ENCODE peak calls at places on chromosomes 3 and 15, in four cellular contexts. C is H1, X is spleen, Y is breast epithelium. G is an unnamed sample.

GRCh38 chr3:73435055-73435454 is 189.7 kb downstream of the PDZRN3 start:
- DNase-seq in C (no peak), X (no peak), Y (no peak), G (no peak)

GRCh38 chr15:73865904-73866303 is 7.5 kb upstream of the TBC1D21 start:
- DNase-seq in C (no peak), X (no peak), Y (no peak), G (no peak)

GRCh38 chr3:57961177-57961827 is 46.9 kb upstream of the FLNB start:
- DNase-seq in C (no peak), X (no peak), Y (no peak), G (no peak)

GRCh38 chr15:92929002-92929401 is 28.9 kb downstream of the CHD2 start:
- DNase-seq in C (no peak), X (no peak), Y (no peak), G (no peak)

GRCh38 chr15:63452552-63453136 is 51.7 kb upstream of the USP3 start:
- DNase-seq in C (no peak), X (no peak), Y (no peak), G (no peak)

GRCh38 chr3:42700366-42701288 is 2.0 kb downstream of the HHATL start:
- DNase-seq in C (peak), X (no peak), Y (peak), G (no peak)

GRCh38 chr3:174891524-174892203 is 32.5 kb downstream of the NAALADL2 start:
- DNase-seq in C (peak), X (no peak), Y (no peak), G (no peak)

GRCh38 chr3:4841225-4841624 is 138.0 kb upstream of the BHLHE40 start:
- DNase-seq in C (no peak), X (no peak), Y (no peak), G (no peak)

GRCh38 chr3:165549665-165550064 is 287.6 kb downstream of the BCHE start:
- DNase-seq in C (no peak), X (no peak), Y (no peak), G (no peak)

GRCh38 chr3:153090973-153091372 is 71.1 kb upstream of the RAP2B start:
- DNase-seq in C (no peak), X (no peak), Y (no peak), G (no peak)

GRCh38 chr3:30644615-30645014 is 38.2 kb downstream of the TGFBR2 start:
- DNase-seq in C (no peak), X (no peak), Y (no peak), G (peak)

GRCh38 chr3:154151969-154152368 is 30.8 kb downstream of the ARHGEF26 start:
- DNase-seq in C (no peak), X (no peak), Y (no peak), G (no peak)

GRCh38 chr3:186477876-186478275 is 66.3 kb downstream of the CRYGS start:
- DNase-seq in C (no peak), X (no peak), Y (no peak), G (no peak)

GRCh38 chr3:42683875-42684593 is 1.3 kb upstream of the KLHL40 start:
- DNase-seq in C (no peak), X (no peak), Y (no peak), G (peak)

GRCh38 chr15:55588818-55589122 is 625 bp upstream of the PYGO1 start:
- DNase-seq in C (no peak), X (no peak), Y (no peak), G (no peak)

GRCh38 chr3:123688241-123688747 is 103.4 kb upstream of the HACD2 start:
- DNase-seq in C (no peak), X (no peak), Y (no peak), G (no peak)

GRCh38 chr3:10142707-10143560 is 1.4 kb downstream of the VHL start:
- DNase-seq in C (no peak), X (no peak), Y (no peak), G (no peak)

DNA sequence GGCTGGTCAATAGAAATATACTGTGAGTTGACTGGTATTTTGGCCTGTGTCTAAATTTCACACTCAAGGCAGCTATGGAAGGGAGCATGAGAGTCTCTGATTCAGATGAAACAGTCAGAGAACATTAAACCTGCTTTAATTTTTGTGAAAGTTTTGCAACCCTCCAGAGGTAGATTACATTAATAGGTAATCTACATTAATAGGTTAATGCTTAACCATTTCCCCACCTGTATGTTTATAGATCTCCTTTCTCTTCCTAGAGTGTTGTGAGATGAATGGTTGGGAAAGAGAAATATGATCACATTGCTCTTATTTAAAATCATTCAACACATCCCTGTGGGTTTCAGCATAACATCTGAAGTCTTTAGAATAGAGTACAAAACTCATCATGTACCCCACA is 586.9 kb upstream of the DPPA4 start:
- DNase-seq in C (no peak), X (no peak), Y (no peak), G (no peak)
- H3K4me3 ChIP-seq in C (no peak), X (no peak), Y (no peak), G (no peak)

GRCh38 chr15:101092186-101092866 is 159.5 kb downstream of the CHSY1 start:
- DNase-seq in C (no peak), X (no peak), Y (no peak), G (no peak)
- H3K27ac ChIP-seq in C (no peak), X (peak), Y (peak), G (no peak)

DNA sequence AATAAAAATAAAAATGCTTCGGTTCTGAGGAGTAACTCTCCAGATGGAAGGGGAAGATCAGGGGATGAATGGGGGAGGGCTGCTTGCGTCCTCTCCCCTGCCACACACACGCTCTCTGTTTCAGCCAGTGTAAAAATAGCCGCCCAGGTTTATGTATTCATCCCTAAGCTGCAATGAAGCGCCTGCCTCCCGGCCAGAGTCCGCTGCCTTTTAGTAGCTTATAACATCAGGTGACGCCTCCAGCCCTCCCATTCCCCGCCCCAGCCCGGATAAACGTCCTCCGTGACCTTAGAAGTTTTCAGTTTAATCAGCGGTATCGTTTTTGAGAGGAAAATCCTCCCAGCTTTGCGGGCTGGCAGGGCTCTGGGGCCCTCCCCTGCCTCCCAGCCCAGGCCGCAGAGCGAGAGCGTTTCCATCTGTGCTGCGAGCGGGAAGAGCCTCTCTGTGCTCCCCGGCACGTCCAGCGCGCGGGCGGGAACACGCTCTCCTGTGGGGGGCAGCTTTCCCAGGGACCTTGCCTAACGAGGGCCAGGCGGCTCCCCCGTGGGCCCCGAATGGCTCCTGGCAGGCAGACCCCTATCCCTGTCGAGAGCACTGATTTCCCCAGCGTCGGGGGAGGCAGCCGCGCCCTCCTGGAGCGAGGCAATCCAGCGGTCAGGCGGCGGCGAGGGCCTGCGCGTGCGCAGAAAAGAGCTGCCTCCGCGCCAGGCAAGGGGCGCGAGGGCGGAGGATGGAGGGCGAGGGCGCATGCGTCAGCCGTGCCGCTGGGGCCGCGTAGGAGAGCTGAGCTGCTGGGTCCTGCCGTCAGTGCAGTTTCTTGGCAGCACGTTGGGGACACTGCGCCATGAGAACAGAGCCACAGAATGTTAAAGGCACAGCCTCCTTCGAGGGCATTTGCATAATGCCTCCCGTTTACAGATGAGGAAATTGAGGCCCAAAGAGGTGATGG is 71.2 kb downstream of the CCNL1 start:
- DNase-seq in C (peak), X (peak), Y (peak), G (peak)
- TF ChIP-seq POLR2AphosphoS5 in C (peak), X (peak), Y (peak), G (peak)

GRCh38 chr3:11583226-11583625 is 60.5 kb downstream of the VGLL4 start:
- DNase-seq in C (no peak), X (no peak), Y (no peak), G (no peak)
- H3K4me3 ChIP-seq in C (no peak), X (no peak), Y (no peak), G (no peak)

GRCh38 chr3:80297720-80298119 is 529.9 kb upstream of the ROBO1 start:
- DNase-seq in C (no peak), X (no peak), Y (no peak), G (no peak)
- H3K27ac ChIP-seq in C (no peak), X (no peak), Y (no peak), G (no peak)

GRCh38 chr3:129051776-129052400 is 8.7 kb upstream of the GP9 start:
- DNase-seq in C (no peak), X (no peak), Y (no peak), G (no peak)
- TF ChIP-seq POLR2AphosphoS5 in C (no peak), X (no peak), Y (no peak), G (no peak)

DNA sequence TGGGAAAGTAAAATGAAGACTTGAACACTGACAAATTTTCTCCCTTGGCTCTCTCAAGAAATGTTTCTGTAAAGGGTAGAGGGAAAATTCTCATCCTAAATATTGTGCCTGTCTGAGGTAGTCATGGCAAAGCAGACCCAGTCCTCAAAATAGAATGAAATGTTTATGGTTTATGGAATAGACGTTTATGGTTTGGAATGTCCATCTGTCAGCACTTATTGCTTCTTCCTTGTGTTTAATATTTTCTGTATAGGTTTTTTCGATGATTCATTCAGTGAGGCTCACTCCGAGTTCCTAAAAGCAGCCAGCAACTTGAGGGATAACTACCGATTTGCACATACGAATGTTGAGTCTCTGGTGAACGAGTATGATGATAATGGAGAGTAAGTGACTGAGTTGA is 13.9 kb downstream of the ELL3 start:
- DNase-seq in C (no peak), X (no peak), Y (no peak), G (no peak)
- H3K4me3 ChIP-seq in C (no peak), X (no peak), Y (no peak), G (no peak)

GRCh38 chr3:52058111-52058510 is 1.7 kb upstream of the DUSP7 start:
- DNase-seq in C (no peak), X (no peak), Y (no peak), G (no peak)

GRCh38 chr3:52056521-52056967 is at the start of gene DUSP7:
- DNase-seq in C (peak), X (peak), Y (no peak), G (peak)

GRCh38 chr3:52057806-52058099 is 1.4 kb upstream of the DUSP7 start:
- DNase-seq in C (no peak), X (no peak), Y (no peak), G (no peak)

GRCh38 chr3:52055537-52056351 is 627 bp downstream of the DUSP7 start:
- DNase-seq in C (peak), X (peak), Y (no peak), G (no peak)

DNA sequence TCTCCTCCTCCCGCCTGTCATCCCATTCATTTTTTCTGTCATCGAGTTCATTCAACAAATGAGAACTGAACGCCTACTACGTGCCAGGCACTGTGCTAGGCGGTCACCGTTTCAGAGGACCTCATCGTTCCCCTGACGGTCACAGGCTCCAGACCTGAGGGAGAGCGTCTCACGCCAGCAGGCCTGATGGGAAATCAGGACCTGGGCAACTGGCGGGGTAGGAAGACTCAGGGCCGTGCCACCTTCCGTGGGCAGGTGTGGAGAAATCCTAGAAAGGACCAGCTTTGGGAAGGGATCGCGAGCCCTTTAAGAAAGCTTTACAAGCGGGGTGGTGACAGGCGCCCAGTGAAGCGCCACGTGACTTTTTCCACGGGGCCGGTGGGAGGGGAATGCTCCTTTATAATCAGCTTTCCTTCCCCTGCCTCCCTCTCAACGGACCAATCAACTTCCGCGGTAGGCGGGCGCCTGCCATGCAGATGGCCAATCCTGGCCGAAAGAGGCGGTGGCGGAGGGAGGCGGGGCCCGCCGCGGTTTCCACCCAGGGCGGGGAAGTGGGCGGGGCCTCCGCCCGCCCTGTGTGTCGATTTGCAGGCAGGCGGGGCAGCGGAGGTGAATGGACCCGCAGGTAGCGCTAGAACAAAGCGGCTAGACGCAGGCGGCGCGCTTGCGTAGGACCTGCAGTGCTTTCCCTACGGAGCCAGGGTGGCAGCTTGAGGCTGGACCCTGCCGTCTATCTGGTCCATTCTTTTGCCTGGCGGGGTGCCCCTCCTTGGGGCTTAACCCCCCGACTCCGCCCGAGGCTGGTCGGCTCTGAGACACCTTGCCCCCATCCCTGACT is 816 bp upstream of the DUSP7 start:
- DNase-seq in C (peak), X (peak), Y (peak), G (peak)
- H3K27ac ChIP-seq in C (peak), X (peak), Y (peak), G (peak)